ENCODE peak calls at places on chromosomes 3 and 15, in four cellular contexts. One of them, this sample, is unnamed.

GRCh38 chr3:152857082-152857481 is 22.2 kb downstream of the P2RY1 start:
- DNase-seq in Peyer's patch: no peak
- DNase-seq in DND-41: no peak
- DNase-seq in left ventricle myocardium inferior: no peak
- DNase-seq in this sample: no peak

GRCh38 chr3:143084856-143085731 is 34.5 kb upstream of the CHST2 start:
- DNase-seq in Peyer's patch: no peak
- DNase-seq in DND-41: no peak
- DNase-seq in left ventricle myocardium inferior: no peak
- DNase-seq in this sample: no peak

GRCh38 chr15:77784361-77785292 is 151.9 kb upstream of the LINGO1 start:
- DNase-seq in DND-41: no peak
- DNase-seq in Peyer's patch: no peak
- DNase-seq in left ventricle myocardium inferior: no peak
- DNase-seq in this sample: no peak

GRCh38 chr3:30743086-30743619 is 136.8 kb downstream of the TGFBR2 start:
- DNase-seq in Peyer's patch: no peak
- DNase-seq in DND-41: no peak
- DNase-seq in left ventricle myocardium inferior: no peak
- DNase-seq in this sample: no peak

GRCh38 chr3:43032217-43032545 is 53.1 kb downstream of the GASK1A start:
- DNase-seq in left ventricle myocardium inferior: no peak
- DNase-seq in DND-41: no peak
- DNase-seq in Peyer's patch: no peak
- DNase-seq in this sample: no peak

GRCh38 chr15:63048986-63049665 is 6.6 kb downstream of the TPM1 start:
- DNase-seq in left ventricle myocardium inferior: peak; percentile 59
- DNase-seq in DND-41: peak; percentile 8
- DNase-seq in Peyer's patch: peak; percentile 42
- DNase-seq in this sample: peak; percentile 42

GRCh38 chr3:133162906-133163305 is 124.7 kb downstream of the TMEM108 start:
- DNase-seq in DND-41: no peak
- DNase-seq in left ventricle myocardium inferior: no peak
- DNase-seq in Peyer's patch: no peak
- DNase-seq in this sample: no peak

GRCh38 chr15:96331141-96331941 is 841 bp downstream of the NR2F2 start:
- DNase-seq in Peyer's patch: no peak
- DNase-seq in left ventricle myocardium inferior: no peak
- DNase-seq in DND-41: no peak
- DNase-seq in this sample: peak; percentile 24

GRCh38 chr3:183185696-183186095 is 23.2 kb upstream of the LAMP3 start:
- DNase-seq in Peyer's patch: no peak
- DNase-seq in DND-41: no peak
- DNase-seq in left ventricle myocardium inferior: no peak
- DNase-seq in this sample: no peak

GRCh38 chr3:171183042-171183441 is 156.5 kb upstream of the SLC2A2 start:
- DNase-seq in left ventricle myocardium inferior: no peak
- DNase-seq in Peyer's patch: no peak
- DNase-seq in DND-41: no peak
- DNase-seq in this sample: no peak

GRCh38 chr15:95345867-95346266 is 984.6 kb upstream of the NR2F2 start:
- DNase-seq in left ventricle myocardium inferior: no peak
- DNase-seq in DND-41: no peak
- DNase-seq in Peyer's patch: no peak
- DNase-seq in this sample: no peak

GRCh38 chr3:111610612-111611054 is 15.5 kb upstream of the ZBED2 start:
- DNase-seq in left ventricle myocardium inferior: no peak
- DNase-seq in Peyer's patch: no peak
- DNase-seq in DND-41: peak; percentile 63
- DNase-seq in this sample: no peak

GRCh38 chr3:138797508-138798038 is 37.2 kb downstream of the PIK3CB start:
- DNase-seq in DND-41: no peak
- DNase-seq in left ventricle myocardium inferior: no peak
- DNase-seq in Peyer's patch: no peak
- DNase-seq in this sample: no peak

GRCh38 chr15:31251165-31251564 is 75.5 kb upstream of the KLF13 start:
- DNase-seq in Peyer's patch: no peak
- DNase-seq in left ventricle myocardium inferior: no peak
- DNase-seq in DND-41: no peak
- DNase-seq in this sample: no peak

GRCh38 chr3:154144825-154145465 is 23.8 kb downstream of the ARHGEF26 start:
- DNase-seq in DND-41: no peak
- DNase-seq in Peyer's patch: no peak
- DNase-seq in left ventricle myocardium inferior: no peak
- DNase-seq in this sample: no peak

GRCh38 chr3:51985971-51986947 is 2.9 kb downstream of the ACY1 start:
- DNase-seq in Peyer's patch: no peak
- DNase-seq in left ventricle myocardium inferior: no peak
- DNase-seq in DND-41: no peak
- DNase-seq in this sample: no peak

GRCh38 chr15:89781055-89781454 is 4.9 kb downstream of the MESP2 start:
- DNase-seq in DND-41: no peak
- DNase-seq in left ventricle myocardium inferior: no peak
- DNase-seq in Peyer's patch: no peak
- DNase-seq in this sample: no peak

GRCh38 chr3:100525753-100526612 is 33.6 kb downstream of the TMEM45A start:
- DNase-seq in Peyer's patch: no peak
- DNase-seq in DND-41: no peak
- DNase-seq in left ventricle myocardium inferior: no peak
- DNase-seq in this sample: peak; percentile 47

GRCh38 chr3:2511356-2511755 is 412.7 kb downstream of the CNTN4 start:
- DNase-seq in DND-41: no peak
- DNase-seq in left ventricle myocardium inferior: peak; percentile 27
- DNase-seq in Peyer's patch: no peak
- DNase-seq in this sample: no peak

GRCh38 chr3:112376413-112376812 is 43.5 kb downstream of the CD200 start:
- DNase-seq in Peyer's patch: no peak
- DNase-seq in DND-41: no peak
- DNase-seq in left ventricle myocardium inferior: no peak
- DNase-seq in this sample: no peak

GRCh38 chr3:5122030-5122740 is at the start of gene ARL8B:
- DNase-seq in left ventricle myocardium inferior: peak; percentile 91
- DNase-seq in Peyer's patch: peak; percentile 84
- DNase-seq in DND-41: peak; percentile 92
- DNase-seq in this sample: peak; percentile 82

GRCh38 chr3:131535131-131535530 is 32.4 kb upstream of the MRPL3 start:
- DNase-seq in left ventricle myocardium inferior: no peak
- DNase-seq in Peyer's patch: no peak
- DNase-seq in DND-41: no peak
- DNase-seq in this sample: no peak

GRCh38 chr3:192850501-192850981 is 67.1 kb downstream of the MB21D2 start:
- DNase-seq in left ventricle myocardium inferior: no peak
- DNase-seq in Peyer's patch: no peak
- DNase-seq in DND-41: no peak
- DNase-seq in this sample: no peak

GRCh38 chr3:161028485-161029018 is 76.6 kb downstream of the B3GALNT1 start:
- DNase-seq in Peyer's patch: no peak
- DNase-seq in DND-41: no peak
- DNase-seq in left ventricle myocardium inferior: no peak
- DNase-seq in this sample: no peak

GRCh38 chr3:71310595-71311319 is 272.8 kb downstream of the FOXP1 start:
- DNase-seq in Peyer's patch: no peak
- DNase-seq in DND-41: no peak
- DNase-seq in left ventricle myocardium inferior: peak; percentile 53
- DNase-seq in this sample: no peak

GRCh38 chr15:56042523-56042922 is 49.1 kb upstream of the NEDD4 start:
- DNase-seq in Peyer's patch: no peak
- DNase-seq in DND-41: no peak
- DNase-seq in left ventricle myocardium inferior: no peak
- DNase-seq in this sample: no peak

GRCh38 chr15:75884041-75884440 is 19.6 kb upstream of the FBXO22 start:
- DNase-seq in left ventricle myocardium inferior: no peak
- DNase-seq in DND-41: no peak
- DNase-seq in Peyer's patch: no peak
- DNase-seq in this sample: no peak

GRCh38 chr3:64031540-64032533 is 8.5 kb upstream of the PSMD6 start:
- DNase-seq in Peyer's patch: no peak
- DNase-seq in DND-41: no peak
- DNase-seq in left ventricle myocardium inferior: no peak
- DNase-seq in this sample: no peak

GRCh38 chr15:85600001-85600400 is 194.7 kb downstream of the KLHL25 start:
- DNase-seq in Peyer's patch: no peak
- DNase-seq in DND-41: no peak
- DNase-seq in left ventricle myocardium inferior: no peak
- DNase-seq in this sample: no peak

GRCh38 chr3:6416049-6416661 is 444.8 kb upstream of the GRM7 start:
- DNase-seq in Peyer's patch: no peak
- DNase-seq in DND-41: no peak
- DNase-seq in left ventricle myocardium inferior: no peak
- DNase-seq in this sample: no peak

GRCh38 chr15:70475921-70476320 is 287.4 kb downstream of the UACA start:
- DNase-seq in Peyer's patch: no peak
- DNase-seq in DND-41: no peak
- DNase-seq in left ventricle myocardium inferior: no peak
- DNase-seq in this sample: no peak

GRCh38 chr3:50246517-50246954 is 10.5 kb downstream of the GNAI2 start:
- DNase-seq in Peyer's patch: peak; percentile 70
- DNase-seq in left ventricle myocardium inferior: peak; percentile 50
- DNase-seq in DND-41: peak; percentile 85
- DNase-seq in this sample: peak; percentile 72

GRCh38 chr3:14454644-14455310 is 52.4 kb downstream of the SLC6A6 start:
- DNase-seq in left ventricle myocardium inferior: no peak
- DNase-seq in Peyer's patch: no peak
- DNase-seq in DND-41: no peak
- DNase-seq in this sample: no peak

GRCh38 chr3:101252897-101253296 is 67.5 kb downstream of the IMPG2 start:
- DNase-seq in left ventricle myocardium inferior: no peak
- DNase-seq in DND-41: no peak
- DNase-seq in Peyer's patch: no peak
- DNase-seq in this sample: no peak

GRCh38 chr3:184639351-184639750 is 72.5 kb downstream of the MAGEF1 start:
- DNase-seq in left ventricle myocardium inferior: no peak
- DNase-seq in DND-41: no peak
- DNase-seq in Peyer's patch: no peak
- DNase-seq in this sample: no peak

GRCh38 chr15:86595741-86596140 is 516.1 kb downstream of the AGBL1 start:
- DNase-seq in Peyer's patch: no peak
- DNase-seq in DND-41: no peak
- DNase-seq in left ventricle myocardium inferior: no peak
- DNase-seq in this sample: no peak

DNA sequence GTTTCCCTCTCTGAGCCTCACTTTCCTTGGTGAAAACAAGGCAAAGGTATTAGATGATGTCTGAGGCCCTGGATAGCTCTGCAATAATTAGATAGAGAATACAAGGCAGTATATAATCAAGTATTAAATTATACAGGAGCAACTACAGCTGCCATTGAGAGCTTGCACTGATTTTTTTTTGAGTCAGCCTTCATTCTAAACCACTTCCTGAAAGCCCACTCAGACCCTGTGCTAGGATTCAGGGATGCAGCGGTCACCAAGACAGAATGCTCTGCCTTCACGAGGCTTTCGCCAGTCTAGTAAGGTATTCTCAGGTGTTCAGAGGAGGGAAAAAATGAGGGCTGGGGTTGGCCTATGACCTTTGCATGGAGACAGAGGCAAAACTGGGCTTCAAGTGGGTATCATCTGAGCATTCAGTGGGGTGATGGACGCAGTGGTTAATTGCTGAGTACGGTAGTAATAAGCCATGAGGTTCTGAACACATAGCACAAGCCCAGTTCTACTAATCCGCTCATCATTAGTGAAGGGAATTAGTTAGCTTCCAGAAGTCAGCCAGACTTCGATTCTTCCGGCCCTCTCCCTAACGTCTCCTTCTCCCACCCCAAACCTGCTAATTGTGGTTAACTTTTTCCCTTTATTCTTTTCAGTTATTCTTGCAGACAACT is 3.6 kb downstream of the VGLL4 start:
- DNase-seq in Peyer's patch: no peak
- DNase-seq in DND-41: no peak
- DNase-seq in left ventricle myocardium inferior: no peak
- DNase-seq in this sample: no peak
- H3K4me3 ChIP-seq in Peyer's patch: no peak overlapping the region
- H3K4me3 ChIP-seq in DND-41: peak overlapping the region; percentile 95
- H3K4me3 ChIP-seq in left ventricle myocardium inferior: peak overlapping the region; percentile 79
- H3K4me3 ChIP-seq in this sample: peak overlapping the region; percentile 79

DNA sequence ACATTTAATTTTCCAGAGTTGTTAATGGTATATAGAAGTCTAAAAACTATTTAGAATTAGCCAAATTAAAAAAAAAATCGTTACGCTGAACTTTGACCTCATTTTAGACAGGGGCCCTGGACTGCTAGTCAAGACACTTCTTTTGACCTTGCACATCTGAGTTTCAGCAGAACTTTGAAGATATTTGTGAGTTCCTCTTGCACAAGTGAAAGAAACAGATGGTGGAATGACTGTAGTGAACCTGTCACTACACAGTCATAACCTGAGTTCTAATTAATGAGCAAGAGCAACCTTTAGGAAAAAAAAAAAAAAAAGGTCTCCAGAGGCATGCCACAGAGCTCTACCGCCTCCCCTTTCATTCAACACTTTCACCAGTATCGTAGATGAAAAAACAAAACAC is 5.3 kb downstream of the MYO5C start:
- DNase-seq in DND-41: no peak
- DNase-seq in left ventricle myocardium inferior: no peak
- DNase-seq in Peyer's patch: no peak
- DNase-seq in this sample: no peak
- H3K4me1 ChIP-seq in DND-41: no peaks in the 10 kb centered on the region
- H3K4me1 ChIP-seq in left ventricle myocardium inferior: peaks cover 8% of the 10 kb centered on the region
- H3K4me1 ChIP-seq in Peyer's patch: peaks cover 3% of the 10 kb centered on the region
- H3K4me1 ChIP-seq in this sample: no peaks in the 10 kb centered on the region

DNA sequence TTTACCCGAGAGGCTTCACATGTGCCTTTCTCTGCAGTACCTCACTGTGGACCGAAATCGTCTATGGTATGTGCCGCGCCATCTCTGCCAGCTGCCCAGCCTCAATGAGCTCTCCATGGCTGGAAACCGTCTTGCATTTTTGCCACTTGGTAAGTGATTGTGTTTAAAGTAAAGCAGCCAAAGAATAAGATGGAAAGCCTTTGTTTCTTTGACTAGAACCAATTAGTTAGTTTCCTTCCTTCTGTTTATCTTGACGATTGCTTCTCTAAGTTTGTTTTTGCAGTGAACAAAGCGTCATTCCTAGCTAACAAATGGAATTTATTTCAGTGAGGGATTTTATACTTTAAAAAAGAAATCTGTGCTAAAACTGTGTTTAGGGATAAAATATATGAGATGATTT is 82.7 kb downstream of the LRRC28 start:
- DNase-seq in DND-41: no peak
- DNase-seq in left ventricle myocardium inferior: no peak
- DNase-seq in Peyer's patch: no peak
- DNase-seq in this sample: no peak
- H3K27ac ChIP-seq in DND-41: no peak overlapping the region
- H3K27ac ChIP-seq in left ventricle myocardium inferior: no peak overlapping the region
- H3K27ac ChIP-seq in Peyer's patch: no peak overlapping the region
- H3K27ac ChIP-seq in this sample: no peak overlapping the region

GRCh38 chr3:118931996-118932395 is 102.7 kb downstream of the IGSF11 start:
- DNase-seq in Peyer's patch: no peak
- DNase-seq in DND-41: no peak
- DNase-seq in left ventricle myocardium inferior: no peak
- DNase-seq in this sample: no peak
- H3K4me3 ChIP-seq in Peyer's patch: no peak overlapping the region
- H3K4me3 ChIP-seq in DND-41: no peak overlapping the region
- H3K4me3 ChIP-seq in left ventricle myocardium inferior: no peak overlapping the region
- H3K4me3 ChIP-seq in this sample: no peak overlapping the region